ENCODE peak calls at places on chromosomes 13 and 19, in five cellular contexts. F is K562, T is HepG2, A is SK-N-SH, J is GM12878. E is an unnamed sample.

GRCh38 chr19:17320435-17320834 is 11.1 kb downstream of the DDA1 start:
- DNase-seq in F (no peak), T (no peak), A (no peak), J (no peak), E (no peak)

GRCh38 chr19:46716013-46716671 is 772 bp downstream of the PRKD2 start:
- DNase-seq in F (peak; percentile 56), T (no peak), A (peak; percentile 82), J (no peak), E (no peak)

GRCh38 chr19:49593233-49594113 is 2.5 kb downstream of the PRR12 start:
- DNase-seq in F (peak; percentile 99), T (no peak), A (peak; percentile 99), J (peak; percentile 76), E (peak; percentile 98)

GRCh38 chr13:103695320-103695719 is 629.1 kb upstream of the SLC10A2 start:
- DNase-seq in F (no peak), T (no peak), A (no peak), J (no peak), E (no peak)

GRCh38 chr19:52690395-52691214 is 44.2 kb downstream of the ZNF611 start:
- DNase-seq in F (peak; percentile 95), T (peak; percentile 60), A (peak; percentile 94), J (peak; percentile 45), E (peak; percentile 65)

GRCh38 chr13:39777527-39778061 is 122.1 kb downstream of the COG6 start:
- DNase-seq in F (no peak), T (no peak), A (no peak), J (no peak), E (peak; percentile 10)

GRCh38 chr13:40488869-40489391 is 177.5 kb downstream of the FOXO1 start:
- DNase-seq in F (no peak), T (no peak), A (no peak), J (no peak), E (no peak)

GRCh38 chr19:2517881-2518601 is 42.1 kb downstream of the GADD45B start:
- DNase-seq in F (no peak), T (no peak), A (no peak), J (no peak), E (no peak)

GRCh38 chr13:86051134-86052103 is 252.2 kb upstream of the SLITRK6 start:
- DNase-seq in F (no peak), T (no peak), A (no peak), J (no peak), E (no peak)

GRCh38 chr19:6644796-6645195 is 25.2 kb downstream of the TNFSF14 start:
- DNase-seq in F (no peak), T (no peak), A (no peak), J (no peak), E (no peak)

GRCh38 chr19:55778331-55778730 is 9.4 kb downstream of the RFPL4AL1 start:
- DNase-seq in F (no peak), T (no peak), A (no peak), J (no peak), E (no peak)

GRCh38 chr13:56332671-56333070 is 808.0 kb upstream of the PRR20A start:
- DNase-seq in F (no peak), T (no peak), A (no peak), J (no peak), E (no peak)

GRCh38 chr19:55619264-55619663 is 5.1 kb downstream of the ZNF784 start:
- DNase-seq in F (no peak), T (no peak), A (no peak), J (no peak), E (no peak)

GRCh38 chr19:47155141-47155540 is 24.5 kb downstream of the SAE1 start:
- DNase-seq in F (no peak), T (no peak), A (no peak), J (no peak), E (no peak)

GRCh38 chr13:102470283-102470920 is 68.6 kb upstream of the FGF14 start:
- DNase-seq in F (no peak), T (no peak), A (no peak), J (no peak), E (no peak)

GRCh38 chr19:57566396-57567256 is 7.0 kb upstream of the ZNF550 start:
- DNase-seq in F (no peak), T (no peak), A (no peak), J (no peak), E (no peak)

GRCh38 chr19:3095375-3096191 is 1.4 kb downstream of the GNA11 start:
- DNase-seq in F (no peak), T (peak; percentile 62), A (no peak), J (no peak), E (peak; percentile 23)

GRCh38 chr13:112576191-112576590 is 11.8 kb downstream of the TUBGCP3 start:
- DNase-seq in F (no peak), T (no peak), A (no peak), J (no peak), E (no peak)

GRCh38 chr19:7701654-7702457 is at the start of gene FCER2:
- DNase-seq in F (no peak), T (peak; percentile 39), A (no peak), J (peak; percentile 99), E (no peak)

GRCh38 chr19:53333071-53333465 is 481 bp upstream of the ZNF845 start:
- DNase-seq in F (no peak), T (no peak), A (peak; percentile 61), J (no peak), E (no peak)

GRCh38 chr13:73158851-73159250 is 100.0 kb downstream of the KLF5 start:
- DNase-seq in F (no peak), T (no peak), A (no peak), J (no peak), E (no peak)

GRCh38 chr19:47541507-47541906 is 26.6 kb upstream of the NAPA start:
- DNase-seq in F (no peak), T (no peak), A (no peak), J (peak; percentile 13), E (no peak)

GRCh38 chr19:32649751-32650150 is 25.2 kb downstream of the ANKRD27 start:
- DNase-seq in F (no peak), T (no peak), A (no peak), J (no peak), E (no peak)
- TF ChIP-seq FOXM1 in F (no peak), T (no peak), A (no peak), J (no peak), E (no peak)

GRCh38 chr19:4738734-4739133 is 15.1 kb upstream of the DPP9 start:
- DNase-seq in F (no peak), T (no peak), A (no peak), J (no peak), E (no peak)
- TF ChIP-seq FOXM1 in F (no peak), T (no peak), A (no peak), J (no peak), E (no peak)

DNA sequence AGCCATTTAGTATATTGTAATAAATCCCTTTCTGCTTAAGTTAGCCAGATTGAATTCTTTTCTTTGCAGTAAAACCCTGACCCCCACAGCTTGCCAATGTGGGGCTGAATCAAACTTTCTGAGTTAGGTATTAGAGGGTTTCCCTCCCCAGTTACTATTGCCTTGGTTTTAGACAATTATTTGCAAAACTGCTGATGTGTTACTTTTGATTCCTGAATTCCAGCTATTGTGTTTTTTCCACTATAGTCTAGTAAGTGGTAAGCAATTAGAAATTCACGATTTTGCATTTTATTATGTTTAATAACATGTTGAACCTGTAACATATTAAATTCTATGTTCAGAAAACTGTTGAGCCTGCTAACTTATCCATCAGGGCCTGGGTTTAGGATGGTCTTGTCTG is 391.5 kb downstream of the DLEU7 start:
- DNase-seq in F (no peak), T (no peak), A (no peak), J (no peak), E (no peak)
- TF ChIP-seq FOXM1 in F (no peak), T (no peak), A (no peak), J (no peak), E (no peak)

GRCh38 chr19:35122687-35123551 is 7.3 kb downstream of the FXYD3 start:
- DNase-seq in F (no peak), T (no peak), A (no peak), J (no peak), E (no peak)

GRCh38 chr19:35125270-35125717 is 9.6 kb downstream of the LGI4 start:
- DNase-seq in F (no peak), T (no peak), A (no peak), J (no peak), E (no peak)

GRCh38 chr19:35125746-35126623 is 8.9 kb downstream of the LGI4 start:
- DNase-seq in F (no peak), T (no peak), A (no peak), J (no peak), E (no peak)

GRCh38 chr19:35123573-35123972 is 8.0 kb downstream of the FXYD3 start:
- DNase-seq in F (no peak), T (no peak), A (no peak), J (no peak), E (no peak)

GRCh38 chr19:35124098-35125060 is 8.8 kb downstream of the FXYD3 start:
- DNase-seq in F (peak; percentile 98), T (no peak), A (peak; percentile 98), J (peak; percentile 76), E (peak; percentile 96)
- TF ChIP-seq FOXM1 in F (no peak), T (no peak), A (no peak), J (no peak), E (no peak)

GRCh38 chr19:19618384-19619051 is at the start of gene PBX4:
- DNase-seq in F (peak; percentile 98), T (no peak), A (peak; percentile 99), J (peak; percentile 87), E (peak; percentile 98)
- TF ChIP-seq FOXM1 in F (no peak), T (no peak), A (no peak), J (no peak), E (no peak)

GRCh38 chr19:40528078-40528477 is 48.6 kb upstream of the SHKBP1 start:
- DNase-seq in F (no peak), T (no peak), A (no peak), J (no peak), E (no peak)
- TF ChIP-seq FOXM1 in F (no peak), T (no peak), A (no peak), J (no peak), E (no peak)

GRCh38 chr13:107347641-107348369 is 779.9 kb upstream of the ARGLU1 start:
- DNase-seq in F (no peak), T (no peak), A (no peak), J (no peak), E (no peak)

GRCh38 chr13:107348931-107349330 is 781.0 kb upstream of the ARGLU1 start:
- DNase-seq in F (no peak), T (no peak), A (peak; percentile 24), J (no peak), E (no peak)

GRCh38 chr13:107348471-107348870 is 780.5 kb upstream of the ARGLU1 start:
- DNase-seq in F (no peak), T (no peak), A (no peak), J (no peak), E (no peak)

DNA sequence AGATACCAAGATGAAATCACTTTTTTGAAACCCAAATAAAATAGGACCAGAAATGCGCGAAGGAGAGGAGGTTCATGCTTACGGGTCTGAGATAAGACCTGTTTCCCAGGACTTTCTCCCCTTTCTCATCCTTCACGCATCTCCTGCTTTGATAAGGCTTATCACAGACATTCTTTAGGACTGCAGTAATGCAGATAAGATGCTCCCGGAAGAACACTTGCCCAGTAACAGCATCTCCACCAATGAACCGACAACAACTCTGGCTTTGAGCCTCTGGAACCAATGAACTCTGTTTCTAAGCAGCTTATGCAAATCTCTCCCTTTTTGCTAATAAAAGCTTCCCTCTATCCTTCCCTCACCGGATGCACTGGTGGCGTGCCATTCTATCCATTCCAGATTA is 783.4 kb upstream of the ARGLU1 start:
- DNase-seq in F (no peak), T (no peak), A (no peak), J (no peak), E (no peak)
- TF ChIP-seq FOXM1 in F (no peak), T (no peak), A (no peak), J (no peak), E (no peak)

E was measured in HEK293T.